ENCODE peak calls at places on chromosome 9, in four cellular contexts. One of them, this sample, is unnamed.

GRCh38 chr9:24416136-24416535 is 129.6 kb downstream of the IZUMO3 start:
- DNase-seq in brain microvascular endothelial cell: no peak
- DNase-seq in heart left ventricle: no peak
- DNase-seq in CD8-positive, alpha-beta memory T cell: no peak
- DNase-seq in this sample: no peak

GRCh38 chr9:92426501-92426900 is 2.2 kb upstream of the OMD start:
- DNase-seq in CD8-positive, alpha-beta memory T cell: no peak
- DNase-seq in brain microvascular endothelial cell: no peak
- DNase-seq in heart left ventricle: no peak
- DNase-seq in this sample: no peak

GRCh38 chr9:79255681-79256080 is 316.1 kb upstream of the TLE4 start:
- DNase-seq in CD8-positive, alpha-beta memory T cell: no peak
- DNase-seq in brain microvascular endothelial cell: no peak
- DNase-seq in heart left ventricle: no peak
- DNase-seq in this sample: no peak

GRCh38 chr9:92759990-92760893 is 4.4 kb downstream of the BICD2 start:
- DNase-seq in CD8-positive, alpha-beta memory T cell: no peak
- DNase-seq in brain microvascular endothelial cell: no peak
- DNase-seq in heart left ventricle: peak; percentile 80
- DNase-seq in this sample: no peak

GRCh38 chr9:71249729-71250317 is 128.4 kb upstream of the TRPM3 start:
- DNase-seq in heart left ventricle: no peak
- DNase-seq in brain microvascular endothelial cell: peak; percentile 67
- DNase-seq in CD8-positive, alpha-beta memory T cell: no peak
- DNase-seq in this sample: peak; percentile 19

GRCh38 chr9:134853893-134854292 is 26.7 kb upstream of the FCN2 start:
- DNase-seq in brain microvascular endothelial cell: no peak
- DNase-seq in CD8-positive, alpha-beta memory T cell: no peak
- DNase-seq in heart left ventricle: no peak
- DNase-seq in this sample: no peak

GRCh38 chr9:97658707-97659106 is 25.1 kb downstream of the NCBP1 start:
- DNase-seq in heart left ventricle: no peak
- DNase-seq in CD8-positive, alpha-beta memory T cell: no peak
- DNase-seq in brain microvascular endothelial cell: no peak
- DNase-seq in this sample: no peak

GRCh38 chr9:84874583-84874982 is 205.1 kb downstream of the NTRK2 start:
- DNase-seq in CD8-positive, alpha-beta memory T cell: no peak
- DNase-seq in brain microvascular endothelial cell: peak; percentile 3
- DNase-seq in heart left ventricle: no peak
- DNase-seq in this sample: no peak

GRCh38 chr9:38681747-38682227 is 38.1 kb downstream of the FAM240B start:
- DNase-seq in CD8-positive, alpha-beta memory T cell: no peak
- DNase-seq in brain microvascular endothelial cell: peak; percentile 84
- DNase-seq in heart left ventricle: no peak
- DNase-seq in this sample: peak; percentile 85

GRCh38 chr9:72972636-72973035 is 19.8 kb upstream of the ALDH1A1 start:
- DNase-seq in brain microvascular endothelial cell: no peak
- DNase-seq in heart left ventricle: no peak
- DNase-seq in CD8-positive, alpha-beta memory T cell: no peak
- DNase-seq in this sample: no peak

GRCh38 chr9:19049872-19050636 is 827 bp downstream of the RRAGA start:
- DNase-seq in brain microvascular endothelial cell: peak; percentile 27
- DNase-seq in CD8-positive, alpha-beta memory T cell: peak; percentile 23
- DNase-seq in heart left ventricle: no peak
- DNase-seq in this sample: no peak

GRCh38 chr9:93091453-93092081 is 4.5 kb upstream of the CARD19 start:
- DNase-seq in brain microvascular endothelial cell: peak; percentile 93
- DNase-seq in CD8-positive, alpha-beta memory T cell: no peak
- DNase-seq in heart left ventricle: peak; percentile 18
- DNase-seq in this sample: peak; percentile 85

GRCh38 chr9:134134949-134135342 is 936 bp upstream of the WDR5 start:
- DNase-seq in CD8-positive, alpha-beta memory T cell: no peak
- DNase-seq in brain microvascular endothelial cell: no peak
- DNase-seq in heart left ventricle: no peak
- DNase-seq in this sample: peak; percentile 30

GRCh38 chr9:16681659-16681990 is 188.8 kb downstream of the BNC2 start:
- DNase-seq in heart left ventricle: no peak
- DNase-seq in CD8-positive, alpha-beta memory T cell: no peak
- DNase-seq in brain microvascular endothelial cell: no peak
- DNase-seq in this sample: no peak

GRCh38 chr9:38685535-38685934 is 34.4 kb downstream of the FAM240B start:
- DNase-seq in heart left ventricle: no peak
- DNase-seq in CD8-positive, alpha-beta memory T cell: no peak
- DNase-seq in brain microvascular endothelial cell: no peak
- DNase-seq in this sample: no peak

GRCh38 chr9:121286973-121287721 is 19.2 kb downstream of the GSN start:
- DNase-seq in heart left ventricle: peak; percentile 87
- DNase-seq in CD8-positive, alpha-beta memory T cell: no peak
- DNase-seq in brain microvascular endothelial cell: peak; percentile 90
- DNase-seq in this sample: peak; percentile 97

GRCh38 chr9:137127301-137128157 is 11.4 kb upstream of the GRIN1 start:
- DNase-seq in CD8-positive, alpha-beta memory T cell: peak; percentile 52
- DNase-seq in heart left ventricle: no peak
- DNase-seq in brain microvascular endothelial cell: no peak
- DNase-seq in this sample: no peak

GRCh38 chr9:120522032-120522431 is 57.9 kb downstream of the CDK5RAP2 start:
- DNase-seq in brain microvascular endothelial cell: no peak
- DNase-seq in CD8-positive, alpha-beta memory T cell: no peak
- DNase-seq in heart left ventricle: no peak
- DNase-seq in this sample: no peak

GRCh38 chr9:128470560-128470959 is 14.8 kb downstream of the ODF2 start:
- DNase-seq in brain microvascular endothelial cell: no peak
- DNase-seq in CD8-positive, alpha-beta memory T cell: peak; percentile 49
- DNase-seq in heart left ventricle: no peak
- DNase-seq in this sample: no peak

GRCh38 chr9:104144336-104144735 is 50.2 kb downstream of the SMC2 start:
- DNase-seq in heart left ventricle: no peak
- DNase-seq in brain microvascular endothelial cell: no peak
- DNase-seq in CD8-positive, alpha-beta memory T cell: no peak
- DNase-seq in this sample: peak; percentile 7

GRCh38 chr9:121294866-121295661 is 27.1 kb downstream of the GSN start:
- DNase-seq in brain microvascular endothelial cell: no peak
- DNase-seq in heart left ventricle: peak; percentile 59
- DNase-seq in CD8-positive, alpha-beta memory T cell: no peak
- DNase-seq in this sample: no peak

GRCh38 chr9:13445123-13445522 is 165.6 kb upstream of the MPDZ start:
- DNase-seq in heart left ventricle: no peak
- DNase-seq in CD8-positive, alpha-beta memory T cell: no peak
- DNase-seq in brain microvascular endothelial cell: no peak
- DNase-seq in this sample: no peak

GRCh38 chr9:126860757-126861466 is 473 bp downstream of the ZBTB34 start:
- DNase-seq in brain microvascular endothelial cell: no peak
- DNase-seq in heart left ventricle: peak; percentile 25
- DNase-seq in CD8-positive, alpha-beta memory T cell: peak; percentile 24
- DNase-seq in this sample: no peak

GRCh38 chr9:85178486-85178885 is 509.0 kb downstream of the NTRK2 start:
- DNase-seq in brain microvascular endothelial cell: no peak
- DNase-seq in CD8-positive, alpha-beta memory T cell: no peak
- DNase-seq in heart left ventricle: no peak
- DNase-seq in this sample: peak; percentile 86

GRCh38 chr9:124574944-124575343 is 67.7 kb upstream of the NR5A1 start:
- DNase-seq in CD8-positive, alpha-beta memory T cell: no peak
- DNase-seq in heart left ventricle: no peak
- DNase-seq in brain microvascular endothelial cell: peak; percentile 53
- DNase-seq in this sample: peak; percentile 79
- H3K27ac ChIP-seq in CD8-positive, alpha-beta memory T cell: no peak overlapping the region
- H3K27ac ChIP-seq in heart left ventricle: no peak overlapping the region
- H3K27ac ChIP-seq in brain microvascular endothelial cell: no peak overlapping the region
- H3K27ac ChIP-seq in this sample: peak overlapping the region; percentile 9

GRCh38 chr9:130530932-130531331 is 48.4 kb upstream of the FUBP3 start:
- DNase-seq in heart left ventricle: peak; percentile 57
- DNase-seq in CD8-positive, alpha-beta memory T cell: no peak
- DNase-seq in brain microvascular endothelial cell: no peak
- DNase-seq in this sample: no peak
- H3K27me3 ChIP-seq in heart left ventricle: peaks cover 3% of the 10 kb centered on the region
- H3K27me3 ChIP-seq in CD8-positive, alpha-beta memory T cell: peaks cover 5% of the 10 kb centered on the region
- H3K27me3 ChIP-seq in brain microvascular endothelial cell: peaks cover 25% of the 10 kb centered on the region
- H3K27me3 ChIP-seq in this sample: peaks cover 9% of the 10 kb centered on the region

DNA sequence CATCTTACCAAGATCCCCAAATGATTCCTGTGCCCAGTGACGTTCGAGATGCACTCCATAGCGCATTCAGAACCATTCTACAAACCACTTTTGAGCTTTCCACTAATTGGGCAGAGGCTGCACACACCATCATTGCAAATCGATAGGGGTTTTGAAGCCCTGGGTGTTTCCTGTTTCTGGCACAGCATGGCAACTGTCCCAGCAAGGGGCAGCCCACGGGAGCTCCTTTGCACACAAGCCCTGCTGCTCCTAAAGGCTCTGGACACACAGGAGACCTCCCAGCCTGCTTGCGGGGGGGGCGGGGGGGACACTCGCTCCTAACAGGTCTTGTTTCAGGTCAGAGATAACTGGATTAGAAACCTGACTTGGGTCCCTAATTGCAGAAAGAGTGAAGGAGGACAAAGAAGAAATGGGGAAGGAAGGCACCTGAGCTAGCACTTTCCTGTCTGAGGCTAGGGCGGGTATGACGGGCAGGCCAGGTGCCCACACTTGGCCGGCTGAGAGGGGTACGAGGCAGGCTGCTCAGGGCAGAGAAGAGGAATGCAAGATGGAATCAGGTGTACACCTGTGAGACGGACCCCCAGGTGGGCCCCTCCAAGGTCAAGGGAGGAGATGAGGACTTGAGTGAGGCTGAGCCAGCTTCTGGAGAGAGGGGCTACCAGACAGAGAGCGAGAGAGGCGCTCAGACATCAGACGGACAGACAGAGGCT is 828 bp downstream of the FBP1 start:
- DNase-seq in heart left ventricle: no peak
- DNase-seq in brain microvascular endothelial cell: no peak
- DNase-seq in CD8-positive, alpha-beta memory T cell: no peak
- DNase-seq in this sample: no peak
- H3K27ac ChIP-seq in heart left ventricle: no peak overlapping the region
- H3K27ac ChIP-seq in brain microvascular endothelial cell: no peak overlapping the region
- H3K27ac ChIP-seq in CD8-positive, alpha-beta memory T cell: no peak overlapping the region
- H3K27ac ChIP-seq in this sample: no peak overlapping the region

GRCh38 chr9:95215368-95215898 is 102.1 kb downstream of the FANCC start:
- DNase-seq in CD8-positive, alpha-beta memory T cell: no peak
- DNase-seq in heart left ventricle: no peak
- DNase-seq in brain microvascular endothelial cell: no peak
- DNase-seq in this sample: no peak

GRCh38 chr9:95206143-95206542 is 111.4 kb downstream of the FANCC start:
- DNase-seq in heart left ventricle: no peak
- DNase-seq in CD8-positive, alpha-beta memory T cell: no peak
- DNase-seq in brain microvascular endothelial cell: peak; percentile 15
- DNase-seq in this sample: no peak

GRCh38 chr9:95207403-95207802 is 110.1 kb downstream of the FANCC start:
- DNase-seq in CD8-positive, alpha-beta memory T cell: no peak
- DNase-seq in heart left ventricle: no peak
- DNase-seq in brain microvascular endothelial cell: no peak
- DNase-seq in this sample: no peak

GRCh38 chr9:95213102-95213501 is 104.4 kb downstream of the FANCC start:
- DNase-seq in CD8-positive, alpha-beta memory T cell: no peak
- DNase-seq in brain microvascular endothelial cell: no peak
- DNase-seq in heart left ventricle: no peak
- DNase-seq in this sample: no peak

GRCh38 chr9:95211028-95211427 is 106.5 kb downstream of the FANCC start:
- DNase-seq in heart left ventricle: no peak
- DNase-seq in brain microvascular endothelial cell: no peak
- DNase-seq in CD8-positive, alpha-beta memory T cell: no peak
- DNase-seq in this sample: no peak
- H3K27me3 ChIP-seq in heart left ventricle: no peaks in the 10 kb centered on the region
- H3K27me3 ChIP-seq in brain microvascular endothelial cell: no peaks in the 10 kb centered on the region
- H3K27me3 ChIP-seq in CD8-positive, alpha-beta memory T cell: no peaks in the 10 kb centered on the region
- H3K27me3 ChIP-seq in this sample: no peaks in the 10 kb centered on the region

GRCh38 chr9:107906074-107906473 is 416.5 kb upstream of the KLF4 start:
- DNase-seq in CD8-positive, alpha-beta memory T cell: no peak
- DNase-seq in heart left ventricle: no peak
- DNase-seq in brain microvascular endothelial cell: no peak
- DNase-seq in this sample: no peak

GRCh38 chr9:107905313-107906027 is 415.9 kb upstream of the KLF4 start:
- DNase-seq in CD8-positive, alpha-beta memory T cell: no peak
- DNase-seq in brain microvascular endothelial cell: no peak
- DNase-seq in heart left ventricle: peak; percentile 25
- DNase-seq in this sample: no peak

GRCh38 chr9:107907261-107907660 is 417.7 kb upstream of the KLF4 start:
- DNase-seq in CD8-positive, alpha-beta memory T cell: no peak
- DNase-seq in brain microvascular endothelial cell: no peak
- DNase-seq in heart left ventricle: no peak
- DNase-seq in this sample: no peak

DNA sequence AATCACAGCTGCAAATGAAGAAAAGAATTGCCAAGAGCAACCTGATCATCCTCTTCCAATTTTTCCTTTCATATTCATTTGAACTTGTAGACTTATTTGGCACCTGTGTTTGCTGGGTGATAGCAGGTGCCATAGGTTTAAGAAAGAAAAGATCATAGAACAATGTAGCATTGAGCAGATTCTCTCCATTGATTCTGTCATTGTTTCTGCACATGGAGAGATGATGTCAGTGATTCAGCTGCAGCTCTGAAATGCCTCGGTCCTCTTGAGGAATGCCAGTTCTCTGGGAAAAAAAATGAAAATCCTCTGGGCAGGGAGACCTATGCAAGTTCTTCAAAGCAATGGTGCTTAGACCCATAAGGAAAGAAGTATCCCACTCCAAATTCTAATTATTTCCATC is 418.1 kb upstream of the KLF4 start:
- DNase-seq in CD8-positive, alpha-beta memory T cell: no peak
- DNase-seq in brain microvascular endothelial cell: no peak
- DNase-seq in heart left ventricle: no peak
- DNase-seq in this sample: no peak
- H3K27ac ChIP-seq in CD8-positive, alpha-beta memory T cell: no peak overlapping the region
- H3K27ac ChIP-seq in brain microvascular endothelial cell: no peak overlapping the region
- H3K27ac ChIP-seq in heart left ventricle: no peak overlapping the region
- H3K27ac ChIP-seq in this sample: no peak overlapping the region

This sample was measured in foreskin keratinocyte.